ENCODE peak calls at places on chromosomes 5 and 9, in seven cellular contexts. L is CD8-positive, alpha-beta memory T cell; D is NCI-H510A treated with DMSO at 0.1 percent for 48 hours; V is tibial artery; K is NCI-H1694 treated with DMSO at 0.1 percent for 48 hours; W is activated CD4-positive, alpha-beta T cell treated with anti-CD3 and anti-CD28 coated beads, Interleukin-2, amount 10 ng/mL, durations not matched to agents 7 days and 5 days; Z is GM19239. H is an unnamed sample.

GRCh38 chr9:15642369-15642962 is 89.6 kb downstream of the CCDC171 start:
- DNase-seq in L (peak; percentile 4), K (peak; percentile 50), V (no peak), Z (peak; percentile 7), D (peak; percentile 6), W (no peak), H (no peak)

GRCh38 chr5:181173420-181174342 is 26.3 kb downstream of the OR2V2 start:
- DNase-seq in V (no peak), Z (no peak), L (peak; percentile 71), D (no peak), K (no peak), W (peak; percentile 75), H (peak; percentile 81)

GRCh38 chr5:150103678-150104549 is 17.6 kb upstream of the CSF1R start:
- DNase-seq in L (no peak), K (no peak), D (no peak), Z (no peak), V (no peak), W (no peak), H (no peak)

GRCh38 chr9:126001581-126002225 is 254.5 kb downstream of the PBX3 start:
- DNase-seq in V (no peak), K (no peak), Z (no peak), L (no peak), W (no peak), D (no peak), H (peak; percentile 60)

GRCh38 chr5:34001231-34001935 is 6.5 kb downstream of the AMACR start:
- DNase-seq in K (peak; percentile 54), Z (no peak), W (no peak), V (no peak), D (peak; percentile 98), L (no peak), H (no peak)

GRCh38 chr5:6081727-6082210 is 296.6 kb downstream of the MED10 start:
- DNase-seq in D (no peak), K (no peak), V (no peak), Z (no peak), L (no peak), W (no peak), H (no peak)

GRCh38 chr9:125241863-125242739 is 958 bp upstream of the HSPA5 start:
- DNase-seq in V (peak; percentile 29), Z (peak; percentile 12), W (no peak), K (no peak), L (no peak), D (no peak), H (no peak)

GRCh38 chr5:159061186-159061796 is 38.4 kb downstream of the EBF1 start:
- DNase-seq in V (peak; percentile 74), D (no peak), K (no peak), W (no peak), Z (no peak), L (no peak), H (no peak)

GRCh38 chr9:105403552-105404246 is 44.1 kb upstream of the FSD1L start:
- DNase-seq in Z (no peak), L (no peak), V (no peak), W (no peak), D (no peak), K (no peak), H (no peak)

GRCh38 chr5:173591300-173591622 is 25.2 kb downstream of the BOD1 start:
- DNase-seq in V (no peak), W (no peak), D (no peak), K (no peak), L (no peak), Z (no peak), H (no peak)

GRCh38 chr5:71830626-71831539 is 111.8 kb downstream of the CARTPT start:
- DNase-seq in V (peak; percentile 84), L (no peak), W (no peak), Z (no peak), K (peak; percentile 53), D (no peak), H (no peak)

GRCh38 chr9:110099236-110099741 is 108.7 kb downstream of the C9orf152 start:
- DNase-seq in Z (no peak), V (no peak), W (no peak), L (no peak), K (peak; percentile 93), D (no peak), H (no peak)

GRCh38 chr5:100311811-100312210 is 223.4 kb upstream of the FAM174A start:
- DNase-seq in Z (no peak), K (peak; percentile 5), L (no peak), D (no peak), W (no peak), V (no peak), H (no peak)

GRCh38 chr9:38181216-38181615 is 112.2 kb upstream of the SHB start:
- DNase-seq in W (no peak), L (no peak), Z (no peak), K (no peak), V (no peak), D (no peak), H (no peak)

GRCh38 chr5:62977641-62978040 is 399.0 kb downstream of the LRRC70 start:
- DNase-seq in W (no peak), K (no peak), D (peak; percentile 31), L (no peak), V (no peak), Z (no peak), H (no peak)

GRCh38 chr9:92969516-92970466 is 22.5 kb downstream of the FGD3 start:
- DNase-seq in D (no peak), V (no peak), Z (no peak), W (no peak), K (no peak), L (no peak), H (no peak)

GRCh38 chr9:138103111-138103823 is 225.7 kb downstream of the CACNA1B start:
- DNase-seq in L (no peak), K (no peak), D (no peak), V (no peak), Z (peak; percentile 0), W (no peak), H (no peak)

GRCh38 chr5:38706376-38706775 is 139.4 kb upstream of the OSMR start:
- DNase-seq in W (no peak), L (no peak), D (no peak), V (no peak), K (no peak), Z (no peak), H (no peak)

GRCh38 chr9:113519401-113520108 is 56.0 kb downstream of the RGS3 start:
- DNase-seq in W (no peak), Z (no peak), D (no peak), L (no peak), V (no peak), K (no peak), H (no peak)